ENCODE peak calls at places on chromosomes 4 and X, in eight cellular contexts. J is IMR-90, C is breast epithelium, U is uterus, O is esophagus squamous epithelium, V is A549, L is transverse colon, H is ovary. W is an unnamed sample.
A peak's percentile ranks its signal among the peaks of the same experiment; 100 is the strongest.

GRCh38 chr4:141246243-141246642 is 25.5 kb downstream of the ZNF330 start:
- DNase-seq in H (no peak), C (no peak), J (peak; percentile 74), U (no peak), O (no peak), L (no peak), V (no peak), W (no peak)

GRCh38 chr4:7073526-7074390 is 5.9 kb upstream of the GRPEL1 start:
- DNase-seq in J (peak; percentile 42), L (no peak), V (peak; percentile 76), H (peak; percentile 61), U (no peak), O (no peak), C (no peak), W (no peak)

GRCh38 chr4:105633241-105633640 is 75.2 kb downstream of the INTS12 start:
- DNase-seq in C (no peak), U (no peak), V (no peak), J (no peak), H (no peak), L (no peak), O (no peak), W (no peak)

GRCh38 chr4:118941799-118942198 is 53.1 kb downstream of the SYNPO2 start:
- DNase-seq in U (no peak), O (no peak), V (no peak), H (no peak), J (peak; percentile 49), L (no peak), C (no peak), W (no peak)

GRCh38 chr4:123564758-123565346 is 168.3 kb downstream of the SPRY1 start:
- DNase-seq in C (no peak), J (peak; percentile 69), O (no peak), V (peak; percentile 81), H (peak; percentile 48), U (no peak), L (peak; percentile 66), W (no peak)

GRCh38 chrX:153934473-153935325 is at the start of gene NAA10:
- DNase-seq in O (no peak), U (peak; percentile 78), H (peak; percentile 76), V (peak; percentile 72), C (peak; percentile 63), L (peak; percentile 81), J (peak; percentile 63), W (no peak)

GRCh38 chr4:119729815-119730643 is 101.4 kb upstream of the PDE5A start:
- DNase-seq in U (no peak), L (peak; percentile 73), J (peak; percentile 98), V (peak; percentile 76), O (no peak), C (no peak), H (no peak), W (no peak)

GRCh38 chr4:56130609-56131150 is 181.9 kb downstream of the CEP135 start:
- DNase-seq in C (no peak), O (no peak), H (no peak), L (no peak), V (no peak), U (no peak), J (no peak), W (no peak)

GRCh38 chr4:81963506-81964020 is 410.2 kb downstream of the HNRNPD start:
- DNase-seq in H (no peak), J (no peak), O (no peak), C (no peak), L (no peak), V (no peak), U (no peak), W (no peak)

GRCh38 chrX:132118361-132118760 is 9.5 kb downstream of the FRMD7 start:
- DNase-seq in U (no peak), J (no peak), O (no peak), L (no peak), C (no peak), H (no peak), V (no peak), W (no peak)

GRCh38 chr4:13368262-13368661 is 115.9 kb downstream of the RAB28 start:
- DNase-seq in O (no peak), L (no peak), J (peak; percentile 12), V (peak; percentile 1), C (no peak), H (no peak), U (no peak), W (no peak)

GRCh38 chrX:49876750-49877149 is 2.5 kb upstream of the USP27X start:
- DNase-seq in V (peak; percentile 30), L (no peak), U (no peak), H (no peak), O (no peak), C (no peak), J (peak; percentile 23), W (no peak)

GRCh38 chrX:47212381-47213293 is 5.8 kb upstream of the CDK16 start:
- DNase-seq in O (no peak), V (no peak), H (no peak), C (no peak), U (no peak), L (peak; percentile 3), J (no peak), W (peak; percentile 41)

GRCh38 chrX:43239356-43239755 is 416.7 kb upstream of the MAOA start:
- DNase-seq in L (no peak), J (no peak), U (no peak), H (no peak), O (no peak), V (no peak), C (no peak), W (no peak)

GRCh38 chr4:5446595-5446994 is 261.8 kb downstream of the EVC2 start:
- DNase-seq in O (no peak), J (no peak), V (no peak), L (no peak), H (no peak), C (no peak), U (no peak), W (peak; percentile 69)

GRCh38 chr4:94339779-94340178 is 2.9 kb downstream of the HPGDS start:
- DNase-seq in U (no peak), V (no peak), J (no peak), L (no peak), H (no peak), O (no peak), C (no peak), W (no peak)

GRCh38 chrX:12949927-12950656 is 24.8 kb upstream of the TMSB4X start:
- DNase-seq in O (peak; percentile 32), U (peak; percentile 85), L (peak; percentile 89), C (peak; percentile 86), V (no peak), H (peak; percentile 87), J (peak; percentile 92), W (peak; percentile 89)
- TF ChIP-seq POLR2A in O (no peak), U (peak; percentile 16), L (peak; percentile 43), C (no peak), V (no peak), H (no peak), J (peak; percentile 73), W (no peak)

DNA sequence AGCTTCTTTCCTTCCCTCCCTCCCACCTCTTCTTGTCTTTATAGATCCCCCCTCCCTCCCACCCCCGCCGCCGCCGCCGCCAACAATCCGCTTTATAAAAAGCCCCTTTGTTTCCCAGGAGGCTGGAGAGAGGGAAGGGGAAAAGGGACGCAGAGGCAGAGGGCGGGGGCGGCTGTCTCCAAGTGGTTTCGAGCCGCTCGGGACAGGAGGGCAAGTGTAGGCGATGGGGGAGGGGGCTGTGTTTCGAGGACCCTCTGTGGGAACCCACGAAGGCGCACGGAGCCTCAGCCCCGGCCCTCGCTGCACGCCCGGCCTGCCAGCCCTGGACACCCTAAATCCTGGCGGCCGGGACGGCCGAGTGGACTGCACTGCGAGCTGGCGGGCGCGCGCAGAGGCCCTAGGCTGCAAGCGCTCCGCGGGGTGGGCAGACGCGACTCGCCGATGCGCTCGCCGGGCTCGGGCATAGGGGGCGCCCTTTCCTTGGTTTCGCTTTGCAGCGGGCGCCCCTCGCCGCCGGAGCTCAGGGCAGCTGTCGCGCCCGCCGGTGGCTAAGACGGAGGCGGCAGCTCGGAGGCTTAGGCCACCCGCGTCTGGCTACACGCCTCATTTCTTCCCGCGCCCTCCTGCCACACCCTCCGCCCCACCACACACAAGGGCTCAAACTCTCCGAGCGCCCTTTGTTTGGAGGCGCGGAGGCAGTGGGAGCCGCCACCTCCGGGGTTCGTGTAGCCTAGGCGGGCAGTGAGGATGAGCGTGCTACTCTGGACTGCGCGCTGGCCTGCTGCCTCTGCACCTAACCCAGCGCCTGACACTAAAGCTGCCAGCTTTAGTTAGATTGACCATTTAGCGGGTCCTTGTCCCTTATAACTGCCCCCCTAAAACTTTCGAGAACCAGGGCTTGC is 2.2 kb downstream of the MAMLD1 start:
- DNase-seq in L (peak; percentile 65), V (peak; percentile 80), J (peak; percentile 50), O (no peak), H (peak; percentile 83), C (peak; percentile 32), U (peak; percentile 69), W (no peak)
- TF ChIP-seq POLR2A in L (peak; percentile 17), V (peak; percentile 19), J (peak; percentile 8), O (no peak), H (peak; percentile 47), C (no peak), U (peak; percentile 44), W (no peak)

GRCh38 chr4:88458091-88458740 is 1.3 kb downstream of the HERC5 start:
- DNase-seq in J (no peak), O (no peak), U (no peak), V (no peak), H (no peak), L (no peak), C (no peak), W (no peak)

GRCh38 chr4:88451205-88451604 is 5.7 kb upstream of the HERC5 start:
- DNase-seq in J (no peak), O (no peak), U (no peak), V (no peak), L (no peak), C (no peak), H (no peak), W (no peak)

GRCh38 chr4:88457307-88458090 is 580 bp downstream of the HERC5 start:
- DNase-seq in J (no peak), C (no peak), L (peak; percentile 40), H (peak; percentile 61), V (no peak), U (peak; percentile 57), O (no peak), W (no peak)

GRCh38 chr4:88452941-88453340 is 4.0 kb upstream of the HERC5 start:
- DNase-seq in O (no peak), C (no peak), H (no peak), U (no peak), J (no peak), V (no peak), L (no peak), W (no peak)

GRCh38 chr4:88456757-88457306 is at the start of gene HERC5:
- DNase-seq in J (peak; percentile 81), L (peak; percentile 94), O (peak; percentile 50), U (peak; percentile 90), C (peak; percentile 76), H (peak; percentile 96), V (peak; percentile 93), W (peak; percentile 94)
- TF ChIP-seq POLR2A in J (no peak), L (peak; percentile 62), O (no peak), U (peak; percentile 80), C (no peak), H (peak; percentile 85), V (no peak), W (peak; percentile 25)

DNA sequence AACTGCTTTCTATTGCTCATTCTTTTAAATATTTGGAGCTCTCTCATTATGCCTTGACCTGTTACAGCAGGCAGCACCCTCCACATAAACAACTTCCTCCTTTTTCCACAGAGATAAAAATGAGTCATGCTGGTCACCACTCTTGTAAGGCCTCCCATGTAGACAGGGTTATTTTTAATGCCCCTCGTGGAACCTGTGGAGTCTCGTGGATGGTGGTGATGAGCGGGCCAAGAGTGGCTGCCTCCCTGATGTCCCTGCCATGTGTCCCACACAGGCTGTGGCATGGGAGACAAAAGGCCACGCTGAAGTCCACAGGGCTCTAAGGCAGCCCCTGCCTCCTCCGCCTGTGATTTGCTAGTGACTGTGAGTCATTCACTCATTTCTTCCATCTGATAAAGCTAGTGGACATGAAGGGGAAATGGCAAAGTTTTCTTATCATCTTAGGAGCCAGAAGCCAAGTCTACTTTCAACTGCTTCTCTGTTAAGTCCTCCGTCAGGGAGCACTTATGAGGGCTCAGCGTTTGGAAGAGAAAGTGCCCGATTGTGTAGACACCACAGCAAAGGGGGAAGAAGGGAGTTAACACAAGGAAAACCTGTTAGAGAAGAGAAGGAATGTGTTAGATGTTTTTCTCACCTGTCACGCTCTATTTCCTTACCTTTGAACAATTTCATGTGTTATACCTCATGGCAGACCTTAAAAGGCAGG is 121.6 kb upstream of the FAT1 start:
- DNase-seq in L (peak; percentile 25), O (no peak), C (no peak), J (peak; percentile 97), V (peak; percentile 39), U (peak; percentile 25), H (peak; percentile 24), W (no peak)
- TF ChIP-seq POLR2A in L (no peak), O (no peak), C (no peak), J (no peak), V (no peak), U (no peak), H (no peak), W (no peak)